ENCODE peak calls at places on chromosomes 2 and 18, in six cellular contexts. H is gastrocnemius medialis, C is BE2C, W is HFFc6, X is DND-41, J is AG10803. G is an unnamed sample.

GRCh38 chr18:51028201-51028805 is 1.7 kb upstream of the SMAD4 start:
- DNase-seq in X (peak), J (peak), C (no peak), H (no peak), W (peak), G (peak)

GRCh38 chr2:205908491-205909193 is 177.3 kb downstream of the INO80D start:
- DNase-seq in H (no peak), C (no peak), W (no peak), X (no peak), J (no peak), G (no peak)

GRCh38 chr2:183995632-183996031 is 602.7 kb upstream of the ZNF804A start:
- DNase-seq in W (no peak), C (peak), X (no peak), H (no peak), J (no peak), G (no peak)

GRCh38 chr2:109304248-109304647 is 175.2 kb downstream of the SH3RF3 start:
- DNase-seq in H (no peak), C (no peak), W (no peak), X (no peak), J (no peak), G (no peak)

GRCh38 chr2:240893363-240893828 is 2.6 kb downstream of the MAB21L4 start:
- DNase-seq in W (no peak), X (no peak), H (no peak), C (no peak), J (peak), G (peak)

GRCh38 chr2:71631411-71631931 is 178.1 kb downstream of the DYSF start:
- DNase-seq in J (peak), H (no peak), W (peak), X (no peak), C (no peak), G (no peak)

GRCh38 chr2:164739966-164740365 is 101.7 kb downstream of the COBLL1 start:
- DNase-seq in W (peak), X (no peak), J (peak), H (no peak), C (no peak), G (peak)

GRCh38 chr2:175744000-175744399 is 258.1 kb downstream of the LNPK start:
- DNase-seq in C (no peak), W (no peak), J (no peak), H (no peak), X (no peak), G (no peak)

GRCh38 chr2:239963646-239964205 is 61.4 kb downstream of the NDUFA10 start:
- DNase-seq in J (no peak), C (no peak), W (no peak), X (no peak), H (no peak), G (no peak)

GRCh38 chr2:20629181-20629580 is 21.7 kb downstream of the HS1BP3 start:
- DNase-seq in J (no peak), C (no peak), X (no peak), H (no peak), W (no peak), G (no peak)

GRCh38 chr2:165369131-165369935 is 100.2 kb upstream of the CSRNP3 start:
- DNase-seq in W (no peak), X (no peak), C (no peak), J (no peak), H (no peak), G (peak)

GRCh38 chr2:30072250-30072842 is 74.5 kb upstream of the YPEL5 start:
- DNase-seq in H (peak), X (peak), W (peak), J (peak), C (peak), G (peak)

GRCh38 chr2:150041721-150042450 is 445.6 kb downstream of the RND3 start:
- DNase-seq in W (peak), X (no peak), J (no peak), C (no peak), H (no peak), G (no peak)

GRCh38 chr2:229154381-229154780 is 116.7 kb downstream of the PID1 start:
- DNase-seq in X (no peak), J (peak), H (no peak), C (no peak), W (peak), G (no peak)

GRCh38 chr18:512957-513356 is 12.5 kb upstream of the COLEC12 start:
- DNase-seq in H (no peak), W (no peak), J (no peak), C (no peak), X (no peak), G (no peak)

GRCh38 chr18:48800877-48801727 is 149.7 kb downstream of the SMAD7 start:
- DNase-seq in W (peak), J (no peak), X (no peak), C (no peak), H (no peak), G (no peak)

GRCh38 chr2:122329266-122329665 is 573.8 kb downstream of the TSN start:
- DNase-seq in W (no peak), H (no peak), X (no peak), J (peak), C (no peak), G (peak)

GRCh38 chr2:8149985-8150547 is 531.8 kb upstream of the ID2 start:
- DNase-seq in J (peak), C (no peak), X (no peak), W (peak), H (no peak), G (no peak)

GRCh38 chr18:62277045-62277444 is 48.1 kb upstream of the TNFRSF11A start:
- DNase-seq in X (no peak), J (no peak), W (no peak), C (no peak), H (no peak), G (no peak)

GRCh38 chr2:214156971-214157370 is 253.9 kb upstream of the VWC2L start:
- DNase-seq in C (no peak), H (no peak), W (no peak), J (no peak), X (no peak), G (no peak)

GRCh38 chr2:199379251-199379650 is 78.5 kb downstream of the SATB2 start:
- DNase-seq in H (no peak), C (peak), J (peak), X (no peak), W (peak), G (peak)

GRCh38 chr2:120650022-120650644 is 85.5 kb upstream of the GLI2 start:
- DNase-seq in C (no peak), J (no peak), X (no peak), H (no peak), W (peak), G (no peak)

GRCh38 chr2:194002699-194003368 is 1654.2 kb upstream of the SLC39A10 start:
- DNase-seq in C (no peak), H (no peak), X (no peak), W (no peak), J (no peak), G (no peak)

GRCh38 chr2:238216651-238217184 is 13.2 kb upstream of the ILKAP start:
- DNase-seq in X (no peak), C (no peak), J (no peak), H (peak), W (no peak), G (no peak)

GRCh38 chr2:96876036-96876810 is 6.3 kb upstream of the SEMA4C start:
- DNase-seq in W (no peak), C (no peak), J (no peak), X (no peak), H (no peak), G (no peak)

DNA sequence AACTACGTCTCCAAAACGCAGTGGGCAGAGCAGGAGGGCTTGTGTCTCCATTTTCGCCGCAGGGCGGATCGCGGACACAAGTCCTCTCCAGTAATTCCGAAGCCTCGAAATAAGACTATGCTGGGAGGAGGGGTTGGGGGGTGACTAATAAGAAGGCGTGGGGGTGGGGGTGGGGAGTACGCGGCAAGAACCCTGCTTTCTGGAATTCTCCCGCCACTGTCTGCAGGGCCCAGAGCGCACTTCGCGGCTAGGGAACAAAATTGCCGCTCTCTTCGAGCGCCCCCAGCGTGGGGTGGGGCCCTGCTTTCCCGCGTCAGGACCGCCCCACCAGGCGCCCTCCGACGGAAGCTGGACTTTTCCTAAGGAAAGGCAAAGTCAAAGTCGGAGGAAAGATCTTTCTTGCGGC is 12.0 kb downstream of the NR4A2 start:
- DNase-seq in H (no peak), W (no peak), X (no peak), J (peak), C (no peak), G (no peak)
- TF ChIP-seq CTCF in H (no peak), W (no peak), X (no peak), J (no peak), C (no peak), G (no peak)

GRCh38 chr2:58686757-58687156 is 445.6 kb upstream of the FANCL start:
- DNase-seq in J (no peak), W (no peak), X (no peak), C (no peak), H (no peak), G (no peak)

GRCh38 chr2:58677763-58678162 is 436.6 kb upstream of the FANCL start:
- DNase-seq in C (no peak), W (no peak), X (no peak), H (no peak), J (no peak), G (no peak)

DNA sequence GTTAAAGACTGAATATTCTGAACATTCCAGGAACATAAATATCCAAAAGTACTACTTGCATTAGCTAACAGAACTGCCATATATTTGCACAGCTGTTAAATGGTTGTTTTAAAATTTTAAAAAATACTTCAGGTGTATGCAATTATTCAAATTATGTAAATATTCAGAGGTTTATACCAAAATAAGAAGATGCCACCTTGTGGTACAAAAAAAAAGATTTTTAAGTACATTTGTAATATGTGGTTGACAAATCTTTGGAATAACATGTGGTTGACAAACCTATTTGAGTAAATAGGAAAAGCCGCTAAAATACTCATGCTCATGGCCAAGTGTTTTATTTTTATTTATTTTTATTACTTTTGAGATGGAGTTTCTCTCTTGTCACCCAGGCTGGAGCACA is 439.8 kb upstream of the FANCL start:
- DNase-seq in H (no peak), C (no peak), W (no peak), X (no peak), J (no peak), G (peak)
- TF ChIP-seq CTCF in H (no peak), C (no peak), W (peak), X (no peak), J (peak), G (peak)

GRCh38 chr2:216134958-216135541 is 25.9 kb downstream of the XRCC5 start:
- DNase-seq in C (no peak), W (no peak), X (no peak), J (no peak), H (no peak), G (no peak)

GRCh38 chr2:216142540-216142939 is 33.4 kb downstream of the XRCC5 start:
- DNase-seq in X (no peak), C (no peak), W (peak), H (no peak), J (peak), G (no peak)

GRCh38 chr2:216144372-216144771 is 35.2 kb downstream of the XRCC5 start:
- DNase-seq in H (no peak), J (no peak), C (no peak), X (no peak), W (no peak), G (no peak)

GRCh38 chr2:216144857-216145256 is 35.7 kb downstream of the XRCC5 start:
- DNase-seq in X (no peak), C (no peak), W (no peak), H (no peak), J (no peak), G (no peak)

GRCh38 chr2:216139884-216140283 is 30.7 kb downstream of the XRCC5 start:
- DNase-seq in X (no peak), C (peak), W (no peak), H (no peak), J (no peak), G (peak)
- TF ChIP-seq CTCF in X (peak), C (peak), W (peak), H (no peak), J (no peak), G (no peak)

GRCh38 chr2:156680266-156680665 is 244.1 kb downstream of the GPD2 start:
- DNase-seq in C (no peak), X (no peak), J (no peak), H (no peak), W (no peak), G (no peak)
- TF ChIP-seq CTCF in C (no peak), X (no peak), J (no peak), H (no peak), W (no peak), G (no peak)

DNA sequence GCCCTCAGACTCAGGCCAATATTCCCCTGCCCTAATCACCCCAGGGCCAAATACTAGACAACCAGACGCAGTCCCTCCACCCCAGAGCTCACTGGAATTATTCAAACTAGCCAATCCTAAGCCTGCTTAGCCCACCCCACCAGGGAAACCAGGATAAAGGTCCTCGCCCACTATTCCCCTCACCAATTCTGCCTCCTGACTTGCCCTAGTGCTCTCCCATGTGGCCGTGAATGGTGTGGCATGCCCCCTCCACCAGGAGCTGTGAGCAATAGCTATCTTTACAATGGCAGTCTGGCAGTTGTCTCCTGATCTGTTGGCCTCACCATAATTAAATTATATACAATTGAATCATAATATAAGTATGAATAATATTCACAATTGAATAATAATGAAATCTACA is 42.3 kb downstream of the FAM124B start:
- DNase-seq in J (no peak), X (peak), W (no peak), C (peak), H (no peak), G (peak)
- TF ChIP-seq CTCF in J (peak), X (peak), W (peak), C (peak), H (no peak), G (peak)

GRCh38 chr2:98442488-98442887 is 2.2 kb upstream of the INPP4A start:
- DNase-seq in X (no peak), J (no peak), C (no peak), W (no peak), H (no peak), G (no peak)
- TF ChIP-seq CTCF in X (no peak), J (no peak), C (no peak), W (no peak), H (no peak), G (no peak)

GRCh38 chr2:220913384-220913783 is 658.7 kb downstream of the EPHA4 start:
- DNase-seq in X (no peak), W (no peak), J (no peak), C (no peak), H (no peak), G (no peak)
- TF ChIP-seq CTCF in X (no peak), W (no peak), J (no peak), C (no peak), H (no peak), G (no peak)